ENCODE peak calls at places on chromosomes 11 and 22, in six cellular contexts. One of them, this sample, is unnamed.
A peak's percentile ranks its signal among the peaks of the same experiment; 100 is the strongest.

GRCh38 chr11:66335531-66336233 is 552 bp downstream of the RIN1 start:
- DNase-seq in heart right ventricle: no peak
- DNase-seq in IMR-90: peak; percentile 59
- DNase-seq in stomach: no peak
- DNase-seq in CD8-positive, alpha-beta T cell: no peak
- DNase-seq in ovary: no peak
- DNase-seq in this sample: peak; percentile 69

GRCh38 chr22:29626497-29627195 is 23.2 kb downstream of the NF2 start:
- DNase-seq in heart right ventricle: no peak
- DNase-seq in IMR-90: peak; percentile 91
- DNase-seq in stomach: no peak
- DNase-seq in CD8-positive, alpha-beta T cell: no peak
- DNase-seq in ovary: no peak
- DNase-seq in this sample: no peak

GRCh38 chr11:44057340-44057739 is 8.7 kb upstream of the ACCS start:
- DNase-seq in heart right ventricle: no peak
- DNase-seq in IMR-90: no peak
- DNase-seq in stomach: no peak
- DNase-seq in CD8-positive, alpha-beta T cell: no peak
- DNase-seq in ovary: no peak
- DNase-seq in this sample: no peak

GRCh38 chr11:111707039-111707690 is 59.0 kb downstream of the PPP2R1B start:
- DNase-seq in heart right ventricle: peak; percentile 61
- DNase-seq in IMR-90: peak; percentile 95
- DNase-seq in stomach: peak; percentile 82
- DNase-seq in CD8-positive, alpha-beta T cell: no peak
- DNase-seq in ovary: peak; percentile 79
- DNase-seq in this sample: no peak

GRCh38 chr11:63012450-63013238 is 3.0 kb downstream of the SLC22A8 start:
- DNase-seq in heart right ventricle: no peak
- DNase-seq in IMR-90: no peak
- DNase-seq in stomach: peak; percentile 44
- DNase-seq in CD8-positive, alpha-beta T cell: no peak
- DNase-seq in ovary: no peak
- DNase-seq in this sample: no peak

GRCh38 chr11:56782167-56782847 is 33.8 kb upstream of the OR9G4 start:
- DNase-seq in heart right ventricle: no peak
- DNase-seq in IMR-90: no peak
- DNase-seq in stomach: no peak
- DNase-seq in CD8-positive, alpha-beta T cell: no peak
- DNase-seq in ovary: no peak
- DNase-seq in this sample: no peak

GRCh38 chr11:121035169-121035755 is 11.4 kb downstream of the TBCEL start:
- DNase-seq in heart right ventricle: no peak
- DNase-seq in IMR-90: no peak
- DNase-seq in stomach: no peak
- DNase-seq in CD8-positive, alpha-beta T cell: no peak
- DNase-seq in ovary: no peak
- DNase-seq in this sample: no peak

GRCh38 chr11:86644291-86644690 is 28.1 kb downstream of the ME3 start:
- DNase-seq in heart right ventricle: no peak
- DNase-seq in IMR-90: peak; percentile 75
- DNase-seq in stomach: no peak
- DNase-seq in CD8-positive, alpha-beta T cell: no peak
- DNase-seq in ovary: no peak
- DNase-seq in this sample: no peak

DNA sequence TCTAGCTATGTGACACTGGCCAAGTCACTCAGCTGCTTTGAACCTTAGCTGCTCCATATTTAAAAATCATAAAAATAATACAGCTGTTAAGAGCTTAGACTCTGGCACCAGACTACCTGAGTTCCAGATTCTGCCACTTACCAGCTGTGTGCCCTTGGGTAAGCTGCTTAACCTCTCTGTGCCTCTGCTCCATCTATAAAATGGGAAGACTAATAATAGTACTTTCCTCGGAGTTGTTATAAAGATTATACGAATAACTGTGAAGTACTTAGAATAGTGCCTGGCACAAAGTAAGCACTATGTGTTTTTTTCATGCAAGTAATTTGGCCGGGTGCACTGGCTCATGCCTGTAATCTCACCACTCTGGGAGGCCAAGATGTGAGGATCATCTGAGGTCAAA is 1.4 kb downstream of the HDHD5 start:
- DNase-seq in heart right ventricle: no peak
- DNase-seq in IMR-90: no peak
- DNase-seq in stomach: no peak
- DNase-seq in CD8-positive, alpha-beta T cell: no peak
- DNase-seq in ovary: no peak
- DNase-seq in this sample: no peak
- H3K4me3 ChIP-seq in heart right ventricle: peak overlapping the region; percentile 71
- H3K4me3 ChIP-seq in IMR-90: no peak overlapping the region
- H3K4me3 ChIP-seq in stomach: peak overlapping the region; percentile 66
- H3K4me3 ChIP-seq in CD8-positive, alpha-beta T cell: no peak overlapping the region
- H3K4me3 ChIP-seq in ovary: peak overlapping the region; percentile 77
- H3K4me3 ChIP-seq in this sample: no peak overlapping the region

GRCh38 chr11:124745270-124745834 is 5.6 kb downstream of the NRGN start:
- DNase-seq in heart right ventricle: no peak
- DNase-seq in IMR-90: no peak
- DNase-seq in stomach: no peak
- DNase-seq in CD8-positive, alpha-beta T cell: no peak
- DNase-seq in ovary: no peak
- DNase-seq in this sample: no peak
- H3K4me3 ChIP-seq in heart right ventricle: no peak overlapping the region
- H3K4me3 ChIP-seq in IMR-90: no peak overlapping the region
- H3K4me3 ChIP-seq in stomach: no peak overlapping the region
- H3K4me3 ChIP-seq in CD8-positive, alpha-beta T cell: no peak overlapping the region
- H3K4me3 ChIP-seq in ovary: no peak overlapping the region
- H3K4me3 ChIP-seq in this sample: no peak overlapping the region

DNA sequence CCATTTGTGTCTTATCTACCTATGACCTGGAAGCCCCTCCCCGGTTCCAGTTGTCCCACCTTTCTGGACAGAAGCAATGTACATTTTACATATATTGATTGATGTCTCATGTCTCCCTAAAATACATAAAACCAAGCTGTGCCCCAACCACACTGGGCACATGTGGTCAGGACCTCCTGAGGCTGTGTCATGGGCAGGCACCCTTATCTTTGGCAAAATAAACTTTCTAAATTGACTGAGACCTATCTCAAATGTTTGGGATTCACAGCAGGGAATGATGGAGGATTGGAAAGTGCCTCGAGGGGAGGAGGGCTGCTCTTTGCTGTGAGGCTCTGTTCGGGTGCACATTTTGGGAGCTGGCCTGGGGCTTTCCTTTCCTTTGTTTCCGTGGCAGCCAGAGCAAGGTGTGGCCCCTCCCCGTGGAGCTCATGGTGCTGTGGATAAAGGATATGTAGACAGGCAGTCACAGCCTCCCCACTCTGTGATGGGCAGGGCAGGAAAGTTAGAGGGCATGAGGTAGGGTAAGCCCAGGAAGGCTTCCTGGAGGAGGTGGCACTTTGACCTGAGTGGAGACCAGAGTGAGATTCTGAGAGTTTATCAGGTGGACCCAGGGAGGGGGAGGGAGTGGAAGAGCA is 615.6 kb downstream of the TBC1D22A start:
- DNase-seq in heart right ventricle: no peak
- DNase-seq in IMR-90: no peak
- DNase-seq in stomach: no peak
- DNase-seq in CD8-positive, alpha-beta T cell: no peak
- DNase-seq in ovary: no peak
- DNase-seq in this sample: peak; percentile 35
- H3K4me3 ChIP-seq in heart right ventricle: no peak overlapping the region
- H3K4me3 ChIP-seq in IMR-90: no peak overlapping the region
- H3K4me3 ChIP-seq in stomach: no peak overlapping the region
- H3K4me3 ChIP-seq in CD8-positive, alpha-beta T cell: no peak overlapping the region
- H3K4me3 ChIP-seq in ovary: no peak overlapping the region
- H3K4me3 ChIP-seq in this sample: no peak overlapping the region

DNA sequence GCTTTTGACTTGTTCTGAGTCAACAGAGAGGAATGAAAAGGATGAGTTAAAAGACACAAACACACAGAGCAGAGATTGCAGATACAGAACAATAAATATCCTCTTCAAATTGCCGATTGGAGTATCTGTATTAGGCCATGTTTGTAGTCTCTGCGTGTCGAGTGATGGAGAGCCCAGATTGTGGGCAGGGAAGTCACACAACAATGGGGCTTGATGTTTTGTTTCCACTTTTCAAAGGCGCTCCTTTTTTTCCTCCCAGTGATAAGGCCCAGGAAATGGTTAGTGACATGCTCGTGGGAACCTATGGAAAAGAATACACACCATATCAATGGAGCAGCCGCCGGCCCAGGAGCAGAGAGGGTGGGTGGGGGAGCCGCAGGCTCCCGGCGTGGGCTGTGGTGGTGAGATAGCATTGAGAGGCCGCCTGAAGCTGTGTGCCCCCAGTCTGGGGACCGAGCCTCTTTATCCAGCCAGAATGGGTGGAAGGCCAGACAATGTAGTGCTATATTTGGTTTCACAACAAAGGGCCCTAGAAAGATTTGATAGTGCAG is 555.9 kb downstream of the INSC start:
- DNase-seq in heart right ventricle: peak; percentile 30
- DNase-seq in IMR-90: peak; percentile 19
- DNase-seq in stomach: no peak
- DNase-seq in CD8-positive, alpha-beta T cell: no peak
- DNase-seq in ovary: no peak
- DNase-seq in this sample: no peak
- H3K4me3 ChIP-seq in heart right ventricle: no peak overlapping the region
- H3K4me3 ChIP-seq in IMR-90: no peak overlapping the region
- H3K4me3 ChIP-seq in stomach: no peak overlapping the region
- H3K4me3 ChIP-seq in CD8-positive, alpha-beta T cell: no peak overlapping the region
- H3K4me3 ChIP-seq in ovary: no peak overlapping the region
- H3K4me3 ChIP-seq in this sample: no peak overlapping the region

DNA sequence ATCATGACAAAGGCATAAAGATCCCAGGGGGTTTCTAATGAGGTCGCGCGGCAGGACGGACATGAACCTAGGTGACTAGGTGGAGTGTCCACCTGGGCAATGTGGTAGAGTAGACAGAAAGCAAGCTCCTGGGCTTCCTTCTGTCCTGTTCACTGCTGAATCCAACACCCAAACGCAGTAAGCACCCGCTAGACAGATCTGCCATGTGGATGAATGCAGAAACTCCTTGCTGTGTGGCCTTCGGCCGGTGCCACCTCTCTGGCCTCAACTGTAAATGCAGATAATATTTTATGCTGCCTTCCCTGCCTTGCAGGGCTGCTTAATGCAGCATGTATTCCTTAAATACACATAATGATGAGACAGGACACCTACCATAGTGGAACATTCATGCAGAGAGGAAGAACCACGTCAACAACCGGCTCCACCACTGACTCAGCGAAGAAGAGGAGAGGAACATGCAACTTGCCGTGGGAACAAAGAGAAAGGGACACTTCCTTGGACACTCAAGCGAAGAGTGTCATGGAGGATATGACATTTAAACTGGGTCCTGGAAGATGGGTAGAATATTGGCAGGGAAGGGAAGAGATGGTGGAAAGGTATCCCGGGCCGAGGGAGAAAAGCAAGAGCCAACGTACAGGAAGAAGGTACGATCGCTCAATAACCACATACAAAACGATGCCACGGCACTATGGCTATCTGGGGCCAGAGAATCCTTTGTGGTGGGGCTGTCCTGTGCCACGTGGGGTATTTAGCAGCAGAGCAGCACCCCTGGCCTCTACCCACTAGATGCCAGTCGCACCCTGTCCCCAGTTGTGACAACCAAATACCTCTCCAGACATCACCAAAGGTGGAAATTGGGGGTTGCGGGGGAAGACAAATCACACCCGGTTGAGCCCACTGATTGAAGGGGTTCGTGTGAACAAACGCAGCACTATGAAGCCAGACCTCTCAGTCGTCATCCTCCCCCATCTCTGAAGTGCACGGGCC is 30.8 kb downstream of the MYH9 start:
- DNase-seq in heart right ventricle: no peak
- DNase-seq in IMR-90: peak; percentile 62
- DNase-seq in stomach: no peak
- DNase-seq in CD8-positive, alpha-beta T cell: no peak
- DNase-seq in ovary: no peak
- DNase-seq in this sample: no peak
- H3K4me3 ChIP-seq in heart right ventricle: no peak overlapping the region
- H3K4me3 ChIP-seq in IMR-90: no peak overlapping the region
- H3K4me3 ChIP-seq in stomach: peak overlapping the region; percentile 4
- H3K4me3 ChIP-seq in CD8-positive, alpha-beta T cell: peak overlapping the region; percentile 39
- H3K4me3 ChIP-seq in ovary: no peak overlapping the region
- H3K4me3 ChIP-seq in this sample: no peak overlapping the region